ENCODE peak calls at places on chromosomes 4 and X, in five cellular contexts. One of them, this sample, is unnamed.

GRCh38 chr4:57148831-57149230 is 38.6 kb upstream of the IGFBP7 start:
- DNase-seq in SK-N-SH: no peak
- DNase-seq in IMR-90: peak
- DNase-seq in GM06990: no peak
- DNase-seq in fibroblast of mammary gland: peak
- DNase-seq in this sample: no peak

GRCh38 chr4:146330392-146330791 is 116.1 kb downstream of the REELD1 start:
- DNase-seq in SK-N-SH: no peak
- DNase-seq in GM06990: no peak
- DNase-seq in fibroblast of mammary gland: peak
- DNase-seq in IMR-90: peak
- DNase-seq in this sample: no peak

GRCh38 chr4:77959566-77960338 is 97.1 kb downstream of the MRPL1 start:
- DNase-seq in GM06990: no peak
- DNase-seq in fibroblast of mammary gland: peak
- DNase-seq in IMR-90: peak
- DNase-seq in SK-N-SH: peak
- DNase-seq in this sample: no peak

GRCh38 chr4:148454835-148455234 is 12.6 kb upstream of the NR3C2 start:
- DNase-seq in IMR-90: peak
- DNase-seq in fibroblast of mammary gland: peak
- DNase-seq in SK-N-SH: no peak
- DNase-seq in GM06990: no peak
- DNase-seq in this sample: no peak

GRCh38 chrX:65635824-65636223 is 31.6 kb upstream of the MSN start:
- DNase-seq in IMR-90: no peak
- DNase-seq in GM06990: no peak
- DNase-seq in fibroblast of mammary gland: no peak
- DNase-seq in SK-N-SH: no peak
- DNase-seq in this sample: no peak

GRCh38 chrX:44918722-44919121 is 45.7 kb downstream of the KDM6A start:
- DNase-seq in SK-N-SH: no peak
- DNase-seq in fibroblast of mammary gland: no peak
- DNase-seq in IMR-90: no peak
- DNase-seq in GM06990: no peak
- DNase-seq in this sample: no peak

GRCh38 chrX:110026099-110026844 is 23.4 kb downstream of the TMEM164 start:
- DNase-seq in fibroblast of mammary gland: peak
- DNase-seq in GM06990: no peak
- DNase-seq in SK-N-SH: no peak
- DNase-seq in IMR-90: no peak
- DNase-seq in this sample: no peak

GRCh38 chr4:110163327-110164070 is 34.9 kb downstream of the ELOVL6 start:
- DNase-seq in IMR-90: peak
- DNase-seq in SK-N-SH: no peak
- DNase-seq in GM06990: no peak
- DNase-seq in fibroblast of mammary gland: peak
- DNase-seq in this sample: peak

GRCh38 chrX:155857561-155857960 is 23.6 kb upstream of the VAMP7 start:
- DNase-seq in fibroblast of mammary gland: peak
- DNase-seq in SK-N-SH: peak
- DNase-seq in IMR-90: no peak
- DNase-seq in GM06990: no peak
- DNase-seq in this sample: no peak

GRCh38 chrX:153769865-153770605 is 6.0 kb downstream of the PLXNB3 start:
- DNase-seq in GM06990: no peak
- DNase-seq in fibroblast of mammary gland: no peak
- DNase-seq in IMR-90: no peak
- DNase-seq in SK-N-SH: peak
- DNase-seq in this sample: no peak

GRCh38 chr4:85779165-85779564 is 304.2 kb downstream of the ARHGAP24 start:
- DNase-seq in GM06990: no peak
- DNase-seq in fibroblast of mammary gland: peak
- DNase-seq in SK-N-SH: no peak
- DNase-seq in IMR-90: peak
- DNase-seq in this sample: no peak
- H3K4me3 ChIP-seq in GM06990: no peak
- H3K4me3 ChIP-seq in fibroblast of mammary gland: peak
- H3K4me3 ChIP-seq in SK-N-SH: peak
- H3K4me3 ChIP-seq in IMR-90: peak
- H3K4me3 ChIP-seq in this sample: no peak

GRCh38 chr4:4427886-4428285 is 41.0 kb downstream of the NSG1 start:
- DNase-seq in IMR-90: no peak
- DNase-seq in SK-N-SH: no peak
- DNase-seq in fibroblast of mammary gland: no peak
- DNase-seq in GM06990: no peak
- DNase-seq in this sample: peak

GRCh38 chr4:4425696-4426095 is 38.8 kb downstream of the NSG1 start:
- DNase-seq in fibroblast of mammary gland: no peak
- DNase-seq in GM06990: no peak
- DNase-seq in SK-N-SH: no peak
- DNase-seq in IMR-90: no peak
- DNase-seq in this sample: no peak

GRCh38 chr4:4427478-4427870 is 40.6 kb downstream of the NSG1 start:
- DNase-seq in SK-N-SH: no peak
- DNase-seq in GM06990: no peak
- DNase-seq in IMR-90: no peak
- DNase-seq in fibroblast of mammary gland: no peak
- DNase-seq in this sample: no peak

GRCh38 chr4:4425119-4425690 is 38.3 kb downstream of the NSG1 start:
- DNase-seq in fibroblast of mammary gland: peak
- DNase-seq in SK-N-SH: no peak
- DNase-seq in GM06990: no peak
- DNase-seq in IMR-90: peak
- DNase-seq in this sample: no peak

DNA sequence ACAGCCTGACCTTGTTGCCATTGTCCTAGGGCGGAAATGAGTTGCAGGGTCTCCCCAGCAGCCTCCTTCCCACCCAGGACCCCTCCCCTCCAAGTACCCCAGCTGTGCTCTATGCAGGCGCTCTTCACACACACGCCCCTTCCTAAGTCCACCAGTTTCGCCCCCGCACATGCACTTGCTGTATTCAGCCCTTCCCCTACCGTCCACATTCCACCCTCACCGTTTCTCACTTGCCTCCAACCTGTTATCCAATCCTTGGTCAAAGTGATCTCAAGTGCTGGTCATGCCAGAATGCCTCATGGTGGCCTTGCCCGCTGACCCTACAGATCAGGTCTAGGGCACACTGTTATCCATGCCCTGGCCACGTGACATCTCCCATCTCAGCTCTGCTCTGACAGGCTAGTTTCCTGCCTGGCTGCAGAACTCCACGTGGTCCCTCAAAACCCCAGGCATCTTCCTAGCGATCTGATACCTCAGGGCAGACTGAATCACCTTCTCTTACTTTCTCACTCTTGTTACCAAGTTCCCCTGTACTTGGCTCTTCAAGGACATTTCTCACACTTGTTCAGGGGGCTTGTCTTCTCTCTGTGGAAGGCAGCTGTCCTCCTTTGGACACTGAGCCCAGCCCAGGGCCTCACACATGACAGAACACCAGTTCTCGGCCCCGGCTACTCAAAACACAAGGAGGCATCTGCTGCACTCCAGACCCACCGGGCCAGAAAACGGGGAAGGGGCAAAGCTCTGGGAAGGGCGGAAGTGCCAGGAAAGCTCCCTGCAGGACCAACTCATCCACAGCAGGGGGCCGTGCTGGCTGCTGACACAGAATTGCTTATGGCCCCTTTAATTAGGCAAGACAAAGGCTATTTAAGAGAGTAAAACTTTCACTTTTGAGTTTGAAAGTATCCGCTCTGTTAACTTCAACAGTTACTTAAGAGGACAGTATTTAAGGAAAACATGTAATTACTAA is 39.9 kb downstream of the NSG1 start:
- DNase-seq in SK-N-SH: no peak
- DNase-seq in fibroblast of mammary gland: no peak
- DNase-seq in IMR-90: no peak
- DNase-seq in GM06990: no peak
- DNase-seq in this sample: no peak
- TF ChIP-seq CTCF in SK-N-SH: peak
- TF ChIP-seq CTCF in fibroblast of mammary gland: no peak
- TF ChIP-seq CTCF in IMR-90: no peak
- TF ChIP-seq CTCF in GM06990: no peak
- TF ChIP-seq CTCF in this sample: no peak

DNA sequence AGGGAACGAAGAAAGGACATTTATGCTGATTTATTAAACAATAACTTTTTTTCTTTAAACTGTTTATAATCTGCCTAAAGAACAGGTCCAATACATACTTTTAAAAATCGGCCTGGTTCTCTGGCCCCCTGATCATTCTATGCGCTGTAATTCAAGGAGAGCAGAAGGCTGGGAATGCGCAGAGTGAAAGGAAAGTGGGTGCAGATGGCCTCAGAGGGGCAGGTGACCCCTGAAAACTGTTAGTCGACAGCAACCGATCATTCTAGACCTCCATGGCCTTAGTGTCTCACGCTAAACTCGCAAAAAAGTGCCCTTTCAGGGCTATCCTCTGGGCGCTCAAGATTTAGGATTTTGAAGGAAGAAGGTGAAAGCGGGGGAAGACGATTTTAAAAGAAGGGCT is 2.2 kb downstream of the PDE5A start:
- DNase-seq in SK-N-SH: no peak
- DNase-seq in GM06990: no peak
- DNase-seq in fibroblast of mammary gland: no peak
- DNase-seq in IMR-90: no peak
- DNase-seq in this sample: no peak
- H3K4me3 ChIP-seq in SK-N-SH: peak
- H3K4me3 ChIP-seq in GM06990: no peak
- H3K4me3 ChIP-seq in fibroblast of mammary gland: peak
- H3K4me3 ChIP-seq in IMR-90: peak
- H3K4me3 ChIP-seq in this sample: no peak

GRCh38 chr4:20251061-20251795 is 477 bp upstream of the SLIT2 start:
- DNase-seq in IMR-90: peak
- DNase-seq in fibroblast of mammary gland: no peak
- DNase-seq in GM06990: peak
- DNase-seq in SK-N-SH: no peak
- DNase-seq in this sample: no peak

GRCh38 chr4:20252656-20253271 is 1.1 kb downstream of the SLIT2 start:
- DNase-seq in GM06990: peak
- DNase-seq in SK-N-SH: peak
- DNase-seq in IMR-90: peak
- DNase-seq in fibroblast of mammary gland: peak
- DNase-seq in this sample: peak

GRCh38 chr4:20251796-20252655 is at the start of gene SLIT2:
- DNase-seq in SK-N-SH: peak
- DNase-seq in fibroblast of mammary gland: peak
- DNase-seq in GM06990: peak
- DNase-seq in IMR-90: peak
- DNase-seq in this sample: peak

GRCh38 chr4:20249333-20249732 is 2.4 kb upstream of the SLIT2 start:
- DNase-seq in fibroblast of mammary gland: peak
- DNase-seq in IMR-90: peak
- DNase-seq in GM06990: no peak
- DNase-seq in SK-N-SH: peak
- DNase-seq in this sample: no peak

DNA sequence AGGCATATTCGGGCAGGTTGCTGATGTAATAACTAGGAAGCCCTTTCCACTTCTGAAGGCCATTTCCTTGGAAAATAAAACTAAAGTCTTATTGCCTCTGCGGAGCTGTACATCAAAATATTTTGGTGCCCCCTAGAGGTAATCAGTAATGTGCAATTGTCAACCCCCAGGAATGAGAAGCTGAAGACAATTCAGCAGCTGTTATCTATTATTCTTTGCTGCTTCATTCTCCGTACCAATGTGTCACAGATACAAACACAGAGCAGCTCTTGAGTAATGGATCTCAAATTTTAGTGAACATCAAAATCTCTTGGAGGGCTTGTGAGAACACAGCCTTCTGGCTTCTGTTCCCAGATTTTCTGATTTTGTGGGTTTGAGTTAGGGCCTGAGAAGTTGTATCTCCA is 3.5 kb upstream of the SLIT2 start:
- DNase-seq in fibroblast of mammary gland: peak
- DNase-seq in GM06990: no peak
- DNase-seq in SK-N-SH: peak
- DNase-seq in IMR-90: peak
- DNase-seq in this sample: no peak
- TF ChIP-seq CTCF in fibroblast of mammary gland: peak
- TF ChIP-seq CTCF in GM06990: peak
- TF ChIP-seq CTCF in SK-N-SH: peak
- TF ChIP-seq CTCF in IMR-90: peak
- TF ChIP-seq CTCF in this sample: peak

GRCh38 chrX:139692506-139692849 is 15.5 kb downstream of the MCF2 start:
- DNase-seq in GM06990: no peak
- DNase-seq in SK-N-SH: no peak
- DNase-seq in IMR-90: no peak
- DNase-seq in fibroblast of mammary gland: peak
- DNase-seq in this sample: no peak
- H3K4me3 ChIP-seq in GM06990: peak
- H3K4me3 ChIP-seq in SK-N-SH: peak
- H3K4me3 ChIP-seq in IMR-90: peak
- H3K4me3 ChIP-seq in fibroblast of mammary gland: no peak
- H3K4me3 ChIP-seq in this sample: no peak